ENCODE peak calls at places on chromosomes 3 and 15, in four cellular contexts. K is HepG2, D is transverse colon, N is A549. T is an unnamed sample.

GRCh38 chr3:107810195-107811071 is 280.4 kb downstream of the CD47 start:
- DNase-seq in D (no peak), N (no peak), K (peak; percentile 67), T (no peak)

GRCh38 chr3:27325419-27325818 is 43.8 kb downstream of the NEK10 start:
- DNase-seq in K (no peak), N (peak; percentile 13), D (no peak), T (no peak)

GRCh38 chr15:33009026-33009425 is 185.5 kb downstream of the FMN1 start:
- DNase-seq in D (no peak), K (no peak), N (no peak), T (no peak)

GRCh38 chr15:63288778-63289378 is 11.5 kb downstream of the APH1B start:
- DNase-seq in K (peak; percentile 52), D (no peak), N (peak; percentile 86), T (peak; percentile 24)

GRCh38 chr15:58758141-58758540 is 8.6 kb upstream of the ADAM10 start:
- DNase-seq in K (no peak), N (no peak), D (no peak), T (no peak)

GRCh38 chr3:142269777-142270176 is 44.4 kb upstream of the GK5 start:
- DNase-seq in K (no peak), N (no peak), D (no peak), T (no peak)

GRCh38 chr3:196073188-196073838 is 8.6 kb downstream of the TFRC start:
- DNase-seq in D (peak; percentile 70), K (peak; percentile 40), N (peak; percentile 64), T (no peak)

GRCh38 chr3:150367771-150368170 is 40.3 kb upstream of the TSC22D2 start:
- DNase-seq in K (no peak), N (no peak), D (no peak), T (no peak)

GRCh38 chr3:16740531-16740930 is 135.3 kb upstream of the DAZL start:
- DNase-seq in K (no peak), D (no peak), N (no peak), T (no peak)

GRCh38 chr3:194632983-194633348 is 253 bp downstream of the TMEM44 start:
- DNase-seq in K (no peak), D (peak; percentile 28), N (peak; percentile 21), T (no peak)

GRCh38 chr3:143812411-143812968 is 35.8 kb downstream of the SLC9A9 start:
- DNase-seq in N (no peak), D (no peak), K (no peak), T (no peak)

GRCh38 chr15:59812889-59813288 is 123.8 kb upstream of the BNIP2 start:
- DNase-seq in N (no peak), K (no peak), D (no peak), T (no peak)

GRCh38 chr3:78736863-78737262 is 1030.9 kb downstream of the ROBO1 start:
- DNase-seq in D (no peak), N (no peak), K (no peak), T (no peak)

GRCh38 chr3:71580636-71581215 is 2.8 kb downstream of the FOXP1 start:
- DNase-seq in N (no peak), K (no peak), D (no peak), T (no peak)

DNA sequence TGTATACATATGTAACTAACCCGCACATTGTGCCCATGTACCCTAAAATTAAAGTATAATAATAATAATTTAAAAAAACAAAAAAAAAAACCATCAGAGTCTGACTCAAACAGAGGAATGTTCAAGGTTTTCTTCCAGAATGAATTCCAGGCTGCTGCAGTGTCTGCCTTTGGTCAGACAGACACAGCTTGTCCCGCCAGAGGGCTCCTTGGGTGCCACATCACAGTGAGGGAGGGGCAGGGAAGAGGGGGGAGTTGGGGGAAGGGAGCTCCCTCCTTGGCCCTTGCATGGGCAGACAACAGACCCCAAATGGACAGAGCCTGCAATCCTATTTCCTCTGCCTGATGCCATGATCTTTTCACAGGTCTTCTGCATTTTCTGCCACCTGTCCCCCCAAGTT is 36.5 kb downstream of the ITGB5 start:
- DNase-seq in N (no peak), K (no peak), D (no peak), T (no peak)
- TF ChIP-seq CTCF in N (no peak), K (no peak), D (no peak), T (no peak)

GRCh38 chr15:80902298-80902801 is 87.3 kb downstream of the MESD start:
- DNase-seq in D (no peak), N (no peak), K (no peak), T (no peak)
- TF ChIP-seq EP300 in D (no peak), N (no peak), K (no peak), T (no peak)

GRCh38 chr3:141266186-141266585 is 34.6 kb downstream of the PXYLP1 start:
- DNase-seq in K (no peak), D (no peak), N (no peak), T (no peak)

GRCh38 chr3:141260131-141260927 is 28.7 kb downstream of the PXYLP1 start:
- DNase-seq in D (no peak), K (no peak), N (no peak), T (no peak)

GRCh38 chr3:141257971-141258370 is 26.3 kb downstream of the PXYLP1 start:
- DNase-seq in D (no peak), N (no peak), K (no peak), T (no peak)

GRCh38 chr3:141261472-141262171 is 30.0 kb downstream of the PXYLP1 start:
- DNase-seq in N (no peak), D (no peak), K (no peak), T (no peak)

GRCh38 chr3:141262306-141262705 is 30.7 kb downstream of the PXYLP1 start:
- DNase-seq in N (no peak), K (no peak), D (no peak), T (no peak)
- H3K9me3 ChIP-seq in N (no peaks in the 10 kb centered on the region), K (no peaks in the 10 kb centered on the region), D (no peaks in the 10 kb centered on the region), T (no peaks in the 10 kb centered on the region)

DNA sequence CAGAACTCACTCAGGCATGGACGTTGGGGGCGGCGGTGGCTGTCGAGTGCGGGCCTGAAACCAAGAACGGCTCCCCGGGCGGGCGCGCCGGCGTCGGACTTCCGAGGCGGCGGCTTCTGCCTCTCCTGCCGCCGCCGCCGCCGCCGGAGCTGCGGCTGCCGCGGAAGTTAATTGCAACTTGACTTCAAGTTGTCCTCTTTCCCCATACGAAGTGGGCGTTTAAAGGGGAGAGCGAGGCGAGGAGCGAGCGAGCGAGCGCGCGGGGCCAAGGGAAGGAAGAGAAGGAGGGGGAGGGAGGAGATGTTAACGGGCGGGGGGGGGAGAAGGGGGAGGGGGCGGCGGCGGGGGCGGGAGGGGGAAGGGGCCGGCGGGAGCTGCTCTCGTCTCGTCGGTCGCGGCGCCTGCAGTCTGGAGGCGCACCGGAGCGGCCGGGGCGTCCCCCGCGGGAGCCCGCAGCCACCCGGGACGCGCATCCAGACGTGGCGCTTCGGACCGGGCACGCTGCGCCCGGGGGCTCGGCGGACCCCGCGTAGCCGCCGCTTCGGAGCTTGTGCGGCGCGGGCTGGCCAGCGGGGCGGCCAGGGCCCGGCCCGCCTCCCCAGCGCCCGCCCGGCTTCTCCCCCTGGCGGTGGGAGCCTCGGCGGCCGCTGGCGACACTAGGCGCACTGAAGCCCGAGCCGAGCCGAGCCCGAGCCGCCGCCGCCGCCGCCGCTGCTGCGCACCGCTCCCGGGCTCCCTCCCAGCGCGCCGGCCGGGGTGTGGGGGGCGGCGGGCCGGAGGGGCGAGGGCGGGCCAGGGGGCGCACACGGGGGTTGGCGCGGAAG is 19.7 kb upstream of the SATB1 start:
- DNase-seq in D (peak; percentile 77), N (peak; percentile 65), K (peak; percentile 3), T (peak; percentile 27)
- TF ChIP-seq CTCF in D (peak; percentile 37), N (peak; percentile 56), K (peak; percentile 44), T (peak; percentile 83)

DNA sequence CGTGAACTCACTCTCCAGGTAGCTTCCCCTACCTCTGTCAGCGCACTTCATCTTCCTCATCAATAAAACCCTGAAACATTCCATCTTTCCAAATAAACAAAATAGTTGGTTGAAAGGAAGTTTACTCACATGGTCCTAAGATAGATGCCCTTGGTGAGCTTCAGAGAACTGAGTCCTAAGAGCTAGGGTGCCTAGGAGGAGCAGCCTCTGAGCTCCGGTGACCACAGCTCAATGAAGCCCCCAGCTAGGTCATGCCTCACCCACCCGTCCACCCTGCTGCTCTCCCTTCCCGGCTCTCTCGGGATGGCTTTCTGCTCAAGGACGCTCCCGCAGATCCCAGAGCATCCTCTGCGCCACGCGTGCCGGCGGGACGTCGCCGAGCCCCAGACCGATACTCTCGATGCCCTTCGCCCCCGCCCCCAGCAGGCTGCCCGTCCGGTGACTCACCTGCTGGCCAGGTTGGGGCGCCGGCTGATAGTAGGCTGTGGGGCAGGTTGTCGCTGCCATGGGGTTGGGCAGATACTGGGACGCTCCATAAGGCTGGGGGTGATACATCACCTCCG is 697 bp downstream of the VGLL3 start:
- DNase-seq in D (no peak), K (no peak), N (no peak), T (no peak)
- TF ChIP-seq EP300 in D (no peak), K (no peak), N (no peak), T (no peak)

DNA sequence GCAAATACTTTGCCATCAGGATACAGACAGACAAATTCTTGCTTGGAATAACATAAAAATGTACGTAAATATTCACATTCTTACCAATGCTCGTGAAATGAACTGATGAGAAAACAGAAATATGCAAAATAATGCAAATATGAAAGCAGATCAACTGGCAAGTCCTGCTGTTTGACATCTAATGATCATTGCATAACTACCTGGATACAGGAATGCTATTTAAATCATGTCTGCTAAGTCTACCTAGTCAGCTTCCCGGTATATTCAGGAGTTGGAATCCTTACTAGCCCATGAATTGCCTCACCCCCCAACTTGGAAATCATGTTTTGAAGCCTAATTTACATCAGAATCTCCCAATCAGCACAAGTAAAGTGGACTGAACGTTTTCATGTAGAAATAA is 230.6 kb downstream of the CHL1 start:
- DNase-seq in D (no peak), K (no peak), N (no peak), T (no peak)
- H3K9me3 ChIP-seq in D (no peaks in the 10 kb centered on the region), K (peaks cover 56% of the 10 kb centered on the region), N (no peaks in the 10 kb centered on the region), T (no peaks in the 10 kb centered on the region)